ENCODE peak calls at places on chromosomes 13 and 19, in ten cellular contexts. X, Y, S, U, L, A, G, E, N and J are unnamed samples.

GRCh38 chr19:14381689-14382474 is 638 bp downstream of the ADGRE5 start:
- DNase-seq in X (peak; percentile 20), Y (peak; percentile 55), S (no peak), U (peak; percentile 81), L (no peak), A (no peak), G (peak; percentile 53), E (no peak), N (no peak), J (peak; percentile 87)

GRCh38 chr13:41065098-41065497 is 3.8 kb downstream of the WBP4 start:
- DNase-seq in X (peak; percentile 92), Y (no peak), S (no peak), U (no peak), L (no peak), A (no peak), G (no peak), E (no peak), N (no peak), J (peak; percentile 86)

GRCh38 chr19:32924200-32924599 is 47.6 kb downstream of the CEP89 start:
- DNase-seq in X (peak; percentile 59), Y (no peak), S (no peak), U (peak; percentile 31), L (no peak), A (no peak), G (no peak), E (no peak), N (no peak), J (no peak)

GRCh38 chr19:30029721-30030510 is 87.9 kb downstream of the URI1 start:
- DNase-seq in X (peak; percentile 56), Y (no peak), S (no peak), U (no peak), L (no peak), A (no peak), G (no peak), E (no peak), N (no peak), J (no peak)

GRCh38 chr13:104592127-104592526 is 1525.9 kb upstream of the SLC10A2 start:
- DNase-seq in X (peak; percentile 76), Y (no peak), S (no peak), U (no peak), L (no peak), A (no peak), G (no peak), E (no peak), N (no peak), J (no peak)

GRCh38 chr13:30978981-30979956 is 46.8 kb downstream of the TEX26 start:
- DNase-seq in X (no peak), Y (no peak), S (no peak), U (peak; percentile 42), L (no peak), A (peak; percentile 92), G (no peak), E (no peak), N (no peak), J (peak; percentile 15)

GRCh38 chr19:9406798-9407352 is 28.5 kb downstream of the ZNF266 start:
- DNase-seq in X (peak; percentile 92), Y (peak; percentile 57), S (peak; percentile 61), U (peak; percentile 26), L (peak; percentile 86), A (no peak), G (peak; percentile 94), E (peak; percentile 33), N (no peak), J (peak; percentile 64)

GRCh38 chr13:98746968-98747367 is 5.5 kb downstream of the SLC15A1 start:
- DNase-seq in X (no peak), Y (no peak), S (peak; percentile 43), U (peak; percentile 36), L (no peak), A (no peak), G (no peak), E (no peak), N (peak; percentile 49), J (no peak)

GRCh38 chr19:17861542-17862402 is 2.1 kb downstream of the RPL18A start:
- DNase-seq in X (no peak), Y (no peak), S (no peak), U (no peak), L (no peak), A (no peak), G (no peak), E (no peak), N (no peak), J (no peak)

GRCh38 chr19:17862711-17863519 is 3.2 kb downstream of the RPL18A start:
- DNase-seq in X (no peak), Y (no peak), S (no peak), U (no peak), L (no peak), A (no peak), G (no peak), E (no peak), N (no peak), J (no peak)

GRCh38 chr19:17860993-17861360 is 1.3 kb downstream of the RPL18A start:
- DNase-seq in X (peak; percentile 25), Y (no peak), S (no peak), U (no peak), L (no peak), A (no peak), G (no peak), E (no peak), N (no peak), J (no peak)

GRCh38 chr19:17865364-17866311 is 5.9 kb downstream of the RPL18A start:
- DNase-seq in X (no peak), Y (no peak), S (no peak), U (peak; percentile 81), L (no peak), A (peak; percentile 59), G (no peak), E (no peak), N (no peak), J (peak; percentile 34)

GRCh38 chr19:17863520-17864182 is 3.9 kb downstream of the RPL18A start:
- DNase-seq in X (no peak), Y (no peak), S (no peak), U (no peak), L (no peak), A (no peak), G (no peak), E (no peak), N (no peak), J (no peak)
- TF ChIP-seq POLR2A in X (no peak), Y (no peak), S (no peak), U (no peak), L (no peak), A (no peak), G (no peak), E (no peak), N (no peak), J (no peak)

GRCh38 chr13:91318886-91319285 is 28.6 kb upstream of the MIR17HG start:
- DNase-seq in X (no peak), Y (no peak), S (no peak), U (no peak), L (no peak), A (no peak), G (no peak), E (no peak), N (no peak), J (no peak)

GRCh38 chr13:91314888-91315287 is 32.6 kb upstream of the MIR17HG start:
- DNase-seq in X (no peak), Y (no peak), S (no peak), U (no peak), L (no peak), A (no peak), G (no peak), E (no peak), N (no peak), J (no peak)

GRCh38 chr13:91323349-91323748 is 24.1 kb upstream of the MIR17HG start:
- DNase-seq in X (no peak), Y (no peak), S (no peak), U (no peak), L (no peak), A (no peak), G (no peak), E (no peak), N (no peak), J (no peak)

DNA sequence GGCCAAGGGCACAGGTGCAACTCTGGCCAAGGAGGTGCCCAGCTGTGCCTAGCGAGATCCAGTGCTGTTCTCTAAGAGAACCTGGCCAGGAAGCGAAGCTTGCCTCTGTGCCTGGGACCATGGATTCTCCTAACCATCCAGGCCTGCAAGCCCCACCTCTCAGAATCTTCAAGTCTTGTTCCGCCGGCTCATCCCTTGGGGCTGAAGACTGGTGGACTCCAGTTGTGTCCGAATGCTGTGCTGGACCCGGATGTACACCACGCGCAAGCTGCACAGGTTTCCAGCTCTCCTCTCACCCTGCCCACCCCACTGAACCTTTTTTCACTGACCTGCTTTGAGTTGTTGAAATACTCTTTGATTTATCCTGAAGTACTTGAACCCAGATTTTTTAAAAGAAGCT is 27.5 kb upstream of the MIR17HG start:
- DNase-seq in X (no peak), Y (no peak), S (no peak), U (no peak), L (no peak), A (no peak), G (no peak), E (no peak), N (no peak), J (no peak)
- TF ChIP-seq POLR2A in X (no peak), Y (no peak), S (no peak), U (no peak), L (no peak), A (no peak), G (no peak), E (no peak), N (no peak), J (no peak)

GRCh38 chr19:19643158-19644053 is at the start of gene GMIP:
- DNase-seq in X (peak; percentile 29), Y (peak; percentile 68), S (peak; percentile 84), U (peak; percentile 91), L (peak; percentile 80), A (peak; percentile 99), G (peak; percentile 81), E (peak; percentile 55), N (peak; percentile 95), J (peak; percentile 86)
- TF ChIP-seq POLR2A in X (no peak), Y (peak; percentile 15), S (peak; percentile 26), U (peak; percentile 69), L (no peak), A (peak; percentile 76), G (peak; percentile 51), E (peak; percentile 47), N (no peak), J (peak; percentile 4)

GRCh38 chr19:58007285-58007684 is 4.7 kb upstream of the ZNF606 start:
- DNase-seq in X (no peak), Y (no peak), S (no peak), U (no peak), L (no peak), A (no peak), G (no peak), E (no peak), N (no peak), J (peak; percentile 26)

GRCh38 chr19:58009301-58009665 is 6.7 kb upstream of the ZNF606 start:
- DNase-seq in X (no peak), Y (no peak), S (no peak), U (no peak), L (no peak), A (no peak), G (no peak), E (no peak), N (no peak), J (no peak)

GRCh38 chr19:58010507-58010906 is 7.9 kb upstream of the ZNF606 start:
- DNase-seq in X (no peak), Y (no peak), S (no peak), U (no peak), L (no peak), A (no peak), G (no peak), E (no peak), N (no peak), J (no peak)

DNA sequence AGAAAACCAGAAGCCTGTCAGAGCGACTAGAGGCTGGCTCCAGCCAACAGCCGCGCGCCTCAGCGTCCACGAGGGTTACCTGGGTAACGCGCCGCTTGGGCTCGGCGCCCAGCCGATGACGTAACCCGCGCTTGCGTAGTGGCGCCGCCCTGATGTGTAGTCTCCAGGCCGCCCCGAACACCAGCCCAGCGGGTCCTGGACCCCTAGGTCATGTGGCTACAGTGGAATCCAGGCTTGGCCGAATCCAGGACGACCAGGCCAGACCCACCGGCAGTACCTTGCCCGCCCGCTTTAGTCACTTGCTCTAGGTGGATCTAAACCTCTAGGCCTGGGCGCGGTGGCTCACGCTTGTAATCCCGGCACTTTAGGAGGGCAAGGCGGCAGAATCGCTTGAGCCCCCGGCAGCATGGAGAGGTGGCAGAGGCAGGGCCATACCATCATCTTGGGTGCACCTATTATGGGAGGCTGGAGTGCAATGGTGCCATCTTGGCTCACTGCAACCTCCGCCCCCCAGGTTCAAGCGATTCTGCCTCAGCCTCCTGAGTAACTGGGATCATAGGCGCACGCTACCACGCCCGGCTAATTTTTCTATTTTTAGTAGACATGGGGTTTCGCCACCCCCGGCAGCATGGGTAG is 7.2 kb upstream of the ZNF606 start:
- DNase-seq in X (peak; percentile 63), Y (peak; percentile 83), S (no peak), U (peak; percentile 84), L (peak; percentile 80), A (no peak), G (peak; percentile 89), E (peak; percentile 17), N (peak; percentile 93), J (peak; percentile 90)
- TF ChIP-seq POLR2A in X (no peak), Y (no peak), S (no peak), U (peak; percentile 55), L (peak; percentile 37), A (no peak), G (peak; percentile 48), E (no peak), N (no peak), J (peak; percentile 40)